ENCODE peak calls at places on chromosomes 3 and 15, in six cellular contexts. C is A549, R is K562, A is HepG2, T is upper lobe of left lung, F is GM12878. L is an unnamed sample.

GRCh38 chr15:90664650-90665287 is 52.4 kb upstream of the BLM start:
- ATAC-seq in A (peak; percentile 87), T (peak; percentile 63), F (peak; percentile 39), C (peak; percentile 77), R (peak; percentile 66), L (peak; percentile 54)

GRCh38 chr3:164306042-164306441 is 772.3 kb downstream of the SI start:
- ATAC-seq in A (no peak), C (no peak), T (no peak), F (no peak), R (no peak), L (no peak)

GRCh38 chr3:4793311-4793710 is 185.9 kb upstream of the BHLHE40 start:
- ATAC-seq in A (no peak), R (no peak), F (no peak), C (no peak), T (no peak), L (no peak)

GRCh38 chr3:4826237-4827100 is 152.8 kb upstream of the BHLHE40 start:
- ATAC-seq in R (no peak), T (peak; percentile 81), F (peak; percentile 9), A (no peak), C (peak; percentile 47), L (peak; percentile 80)

GRCh38 chr15:68354268-68354667 is 76.7 kb downstream of the FEM1B start:
- ATAC-seq in R (no peak), A (no peak), F (no peak), T (no peak), C (no peak), L (no peak)

GRCh38 chr3:105516972-105517371 is 150.3 kb downstream of the ALCAM start:
- ATAC-seq in T (no peak), C (no peak), R (no peak), F (no peak), A (no peak), L (no peak)

GRCh38 chr3:125683067-125683844 is 88.0 kb upstream of the OSBPL11 start:
- ATAC-seq in A (no peak), T (peak; percentile 57), F (no peak), R (no peak), C (no peak), L (peak; percentile 50)

GRCh38 chr15:89215627-89216026 is 5.8 kb downstream of the RLBP1 start:
- ATAC-seq in C (peak; percentile 54), T (no peak), F (peak; percentile 55), A (no peak), R (no peak), L (no peak)

GRCh38 chr3:128294999-128295468 is 141.8 kb downstream of the EEFSEC start:
- ATAC-seq in R (no peak), A (no peak), T (no peak), F (no peak), C (no peak), L (no peak)

GRCh38 chr15:91946914-91947313 is 93.4 kb downstream of the SLCO3A1 start:
- ATAC-seq in R (peak; percentile 74), A (peak; percentile 60), T (no peak), F (no peak), C (peak; percentile 22), L (no peak)

GRCh38 chr15:59349715-59350420 is 22.8 kb downstream of the MYO1E start:
- ATAC-seq in F (peak; percentile 64), A (peak; percentile 57), C (peak; percentile 97), T (peak; percentile 84), R (peak; percentile 61), L (peak; percentile 91)

GRCh38 chr3:127531821-127532220 is 58.7 kb downstream of the TPRA1 start:
- ATAC-seq in R (no peak), F (no peak), C (no peak), T (no peak), A (no peak), L (no peak)

GRCh38 chr3:192577271-192577670 is 150.1 kb downstream of the FGF12 start:
- ATAC-seq in R (no peak), A (no peak), F (no peak), C (no peak), T (no peak), L (no peak)

GRCh38 chr3:124814620-124815421 is 72.3 kb downstream of the ITGB5 start:
- ATAC-seq in F (no peak), R (no peak), C (no peak), T (no peak), A (peak; percentile 60), L (no peak)

GRCh38 chr15:50113187-50113505 is 5.9 kb downstream of the ATP8B4 start:
- ATAC-seq in C (no peak), F (peak; percentile 38), T (no peak), R (no peak), A (no peak), L (no peak)

GRCh38 chr3:143835312-143835711 is 13.0 kb downstream of the SLC9A9 start:
- ATAC-seq in T (no peak), C (no peak), R (no peak), A (no peak), F (no peak), L (no peak)
- TF ChIP-seq EP300 in T (no peak), C (no peak), R (no peak), A (no peak), F (no peak), L (no peak)

GRCh38 chr3:158158969-158159368 is 49.1 kb downstream of the RSRC1 start:
- ATAC-seq in C (no peak), R (peak; percentile 68), T (no peak), A (no peak), F (no peak), L (no peak)
- H3K4me3 ChIP-seq in C (no peak overlapping the region), R (no peak overlapping the region), T (no peak overlapping the region), A (no peak overlapping the region), F (no peak overlapping the region), L (no peak overlapping the region)

GRCh38 chr15:84671211-84671610 is 13.2 kb upstream of the NMB start:
- ATAC-seq in A (no peak), F (no peak), C (no peak), T (no peak), R (no peak), L (no peak)
- TF ChIP-seq EP300 in A (no peak), F (no peak), C (no peak), T (no peak), R (no peak), L (no peak)

GRCh38 chr3:34296779-34297178 is 498.3 kb downstream of the PDCD6IP start:
- ATAC-seq in A (no peak), T (no peak), R (no peak), F (no peak), C (no peak), L (no peak)
- H3K4me3 ChIP-seq in A (no peak overlapping the region), T (no peak overlapping the region), R (no peak overlapping the region), F (no peak overlapping the region), C (no peak overlapping the region), L (no peak overlapping the region)

DNA sequence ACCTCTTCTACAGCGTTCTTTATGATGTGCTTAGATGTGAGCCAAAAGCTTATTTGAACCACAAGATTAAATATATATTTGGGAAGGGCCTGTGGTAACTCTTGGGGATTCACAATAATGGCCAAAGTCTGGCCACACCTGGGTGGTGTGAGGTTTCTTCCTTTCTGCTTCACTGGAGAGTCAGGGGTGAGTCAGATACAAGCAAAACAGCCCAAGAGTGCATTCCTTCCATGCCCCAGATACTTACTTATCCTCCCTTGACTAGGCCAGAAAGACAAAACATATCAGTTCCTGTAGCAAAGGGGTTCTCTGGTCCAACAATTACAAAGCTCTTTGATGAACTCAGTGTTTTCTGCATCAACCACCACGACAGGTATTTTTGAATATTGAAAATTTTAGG is 941 bp downstream of the ZBED2 start:
- ATAC-seq in R (no peak), C (peak; percentile 75), T (peak; percentile 60), F (peak; percentile 87), A (no peak), L (no peak)
- TF ChIP-seq EP300 in R (no peak), C (no peak), T (no peak), F (no peak), A (no peak), L (no peak)

GRCh38 chr3:115806501-115806900 is 183.2 kb downstream of the GAP43 start:
- ATAC-seq in C (no peak), T (no peak), F (no peak), R (no peak), A (no peak), L (no peak)

GRCh38 chr3:115808239-115808638 is 184.9 kb downstream of the GAP43 start:
- ATAC-seq in T (no peak), R (no peak), F (no peak), A (no peak), C (no peak), L (no peak)

GRCh38 chr3:115803661-115804060 is 180.4 kb downstream of the GAP43 start:
- ATAC-seq in A (no peak), C (no peak), F (no peak), T (no peak), R (no peak), L (no peak)

GRCh38 chr3:115804200-115804599 is 180.9 kb downstream of the GAP43 start:
- ATAC-seq in R (no peak), T (no peak), A (no peak), F (no peak), C (no peak), L (no peak)

DNA sequence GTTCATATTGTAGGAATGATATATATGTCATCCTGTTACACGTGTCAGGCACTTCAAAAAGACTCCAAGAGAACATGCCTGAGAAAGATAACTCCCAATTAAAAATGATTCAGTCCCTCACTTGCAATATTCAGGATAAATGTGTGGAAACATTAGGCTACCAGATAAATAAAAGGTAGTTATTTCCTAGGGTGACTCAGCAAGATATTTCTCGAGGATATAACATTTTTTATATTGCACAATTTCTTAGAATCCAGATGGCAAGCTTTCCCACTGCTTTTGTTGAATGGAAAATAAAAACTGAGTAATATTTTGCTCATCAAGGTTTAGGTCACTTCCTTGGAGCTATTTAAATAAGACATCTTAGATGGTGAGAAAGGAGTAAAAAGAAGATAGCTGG is 181.4 kb downstream of the GAP43 start:
- ATAC-seq in A (no peak), F (no peak), C (peak; percentile 51), R (no peak), T (no peak), L (peak; percentile 71)
- H3K4me3 ChIP-seq in A (no peak overlapping the region), F (no peak overlapping the region), C (no peak overlapping the region), R (no peak overlapping the region), T (no peak overlapping the region), L (no peak overlapping the region)